ENCODE peak calls at places on chromosomes 4 and X, in six cellular contexts. C is cardiac muscle cell; Q is GM12878; Z is AG04450; B is CD4-positive, alpha-beta T cell; P is GM23248. R is an unnamed sample. For H3K27me3, the result is how much of the 10 kb centered on the place peaks cover.

GRCh38 chrX:66408507-66408906 is 230.4 kb downstream of the EDA2R start:
- DNase-seq in C (no peak), Q (peak), B (no peak), P (no peak), Z (no peak), R (no peak)

GRCh38 chr4:188107931-188108843 is 1.2 kb downstream of the TRIML2 start:
- DNase-seq in B (no peak), Z (no peak), P (peak), C (no peak), Q (no peak), R (no peak)

GRCh38 chrX:115268421-115268820 is 21.1 kb upstream of the LUZP4 start:
- DNase-seq in Q (no peak), B (no peak), C (peak), P (peak), Z (no peak), R (no peak)

GRCh38 chr4:148344382-148344781 is 97.8 kb downstream of the NR3C2 start:
- DNase-seq in Z (no peak), C (no peak), B (no peak), P (no peak), Q (no peak), R (no peak)

GRCh38 chrX:69082753-69083150 is 82.5 kb downstream of the PJA1 start:
- DNase-seq in B (no peak), P (no peak), Q (no peak), C (no peak), Z (no peak), R (no peak)

GRCh38 chrX:153845195-153845594 is 14.9 kb upstream of the PDZD4 start:
- DNase-seq in C (no peak), P (no peak), Q (no peak), B (no peak), Z (no peak), R (no peak)

GRCh38 chr4:80229128-80229527 is 31.8 kb downstream of the PRDM8 start:
- DNase-seq in Q (no peak), Z (no peak), P (no peak), C (no peak), B (no peak), R (no peak)

GRCh38 chr4:78940752-78941151 is 1.5 kb upstream of the PAQR3 start:
- DNase-seq in Q (no peak), C (no peak), P (no peak), Z (no peak), B (no peak), R (no peak)

GRCh38 chrX:120316587-120317283 is 5.5 kb upstream of the TMEM255A start:
- DNase-seq in P (peak), B (no peak), C (no peak), Z (no peak), Q (no peak), R (no peak)

GRCh38 chr4:101217353-101218031 is 129.8 kb downstream of the PPP3CA start:
- DNase-seq in P (peak), C (no peak), B (no peak), Z (no peak), Q (no peak), R (no peak)

GRCh38 chr4:165096776-165097175 is 15.9 kb downstream of the TMEM192 start:
- DNase-seq in Z (no peak), B (no peak), P (peak), C (peak), Q (no peak), R (no peak)

GRCh38 chr4:15805583-15806517 is 27.7 kb downstream of the CD38 start:
- DNase-seq in Z (peak), Q (peak), C (peak), B (no peak), P (peak), R (peak)

GRCh38 chr4:48178931-48179330 is 44.9 kb upstream of the TXK start:
- DNase-seq in P (no peak), Z (no peak), B (no peak), C (no peak), Q (no peak), R (no peak)

GRCh38 chr4:82247171-82247570 is 126.6 kb downstream of the HNRNPD start:
- DNase-seq in B (no peak), P (no peak), Q (no peak), C (no peak), Z (no peak), R (no peak)

GRCh38 chr4:128863314-128864075 is 54.0 kb downstream of the JADE1 start:
- DNase-seq in C (peak), Q (no peak), Z (peak), P (peak), B (peak), R (peak)

GRCh38 chr4:17580969-17581368 is 4.0 kb downstream of the LAP3 start:
- DNase-seq in Z (peak), C (peak), P (no peak), Q (no peak), B (no peak), R (no peak)

GRCh38 chr4:76430519-76431388 is 4.3 kb upstream of the SHROOM3 start:
- DNase-seq in C (peak), P (peak), Q (no peak), B (no peak), Z (peak), R (no peak)

GRCh38 chrX:2500681-2501151 is at the start of the genes DHRSX and ZBED1:
- DNase-seq in Q (no peak), Z (no peak), P (peak), B (peak), C (peak), R (no peak)

GRCh38 chr4:81454953-81455352 is 16.8 kb downstream of the RASGEF1B start:
- DNase-seq in Q (no peak), B (no peak), C (no peak), P (no peak), Z (no peak), R (no peak)

GRCh38 chrX:2642791-2643190 is 48.3 kb upstream of the CD99 start:
- DNase-seq in P (no peak), C (no peak), Z (no peak), B (no peak), Q (no peak), R (no peak)

GRCh38 chr4:173014113-173014558 is 154.5 kb upstream of the GALNT7 start:
- DNase-seq in C (peak), P (peak), B (no peak), Q (no peak), Z (no peak), R (no peak)

GRCh38 chrX:119189115-119189514 is 47.0 kb upstream of the PGRMC1 start:
- DNase-seq in C (no peak), B (no peak), Q (no peak), P (no peak), Z (no peak), R (no peak)

GRCh38 chr4:183078634-183079033 is 20.4 kb upstream of the WWC2 start:
- DNase-seq in B (no peak), Z (no peak), C (no peak), P (no peak), Q (no peak), R (no peak)

GRCh38 chr4:101914761-101915160 is 124.2 kb downstream of the BANK1 start:
- DNase-seq in Q (no peak), C (no peak), P (no peak), Z (no peak), B (no peak), R (no peak)

GRCh38 chr4:2413821-2414610 is 4.4 kb downstream of the ZFYVE28 start:
- DNase-seq in B (peak), Q (no peak), P (peak), Z (no peak), C (peak), R (no peak)

GRCh38 chrX:54208531-54208930 is 25.5 kb upstream of the FAM120C start:
- DNase-seq in B (no peak), Z (no peak), Q (no peak), P (peak), C (peak), R (no peak)

GRCh38 chrX:95248386-95248785 is 1436.3 kb upstream of the DIAPH2 start:
- DNase-seq in Z (no peak), C (no peak), P (no peak), Q (no peak), B (no peak), R (no peak)

GRCh38 chr4:109429545-109429944 is 4.1 kb upstream of the SEC24B start:
- DNase-seq in P (peak), C (peak), B (no peak), Z (no peak), Q (no peak), R (no peak)

GRCh38 chr4:26372525-26373172 is 51.8 kb downstream of the RBPJ start:
- DNase-seq in Z (peak), Q (peak), B (peak), P (peak), C (peak), R (peak)

GRCh38 chr4:8905773-8906667 is 34.4 kb upstream of the HMX1 start:
- DNase-seq in Z (no peak), B (no peak), P (no peak), Q (no peak), C (no peak), R (no peak)

GRCh38 chr4:146112389-146112788 is 63.1 kb upstream of the LSM6 start:
- DNase-seq in Q (no peak), C (no peak), Z (no peak), P (no peak), B (no peak), R (no peak)

GRCh38 chrX:20244936-20245335 is 21.8 kb downstream of the RPS6KA3 start:
- DNase-seq in P (peak), B (no peak), C (peak), Q (no peak), Z (no peak), R (no peak)

GRCh38 chr4:33649015-33649414 is 2595.3 kb downstream of the ARAP2 start:
- DNase-seq in Q (no peak), P (peak), B (no peak), C (peak), Z (no peak), R (no peak)

GRCh38 chrX:99719140-99719539 is 690.9 kb downstream of the PCDH19 start:
- DNase-seq in Q (no peak), P (no peak), B (no peak), C (no peak), Z (no peak), R (no peak)

GRCh38 chr4:19675172-19675811 is 576.4 kb upstream of the SLIT2 start:
- DNase-seq in Z (no peak), Q (no peak), P (peak), B (no peak), C (peak), R (no peak)

GRCh38 chrX:44765556-44765955 is 78.3 kb upstream of the DUSP21 start:
- DNase-seq in P (peak), C (no peak), B (no peak), Z (no peak), Q (no peak), R (no peak)

GRCh38 chrX:24435038-24435437 is 30.0 kb upstream of the PDK3 start:
- DNase-seq in Q (no peak), B (no peak), P (no peak), Z (no peak), C (no peak), R (no peak)

GRCh38 chr4:82739292-82740190 is 59.1 kb downstream of the SCD5 start:
- DNase-seq in Q (peak), Z (no peak), C (peak), B (peak), P (peak), R (peak)

GRCh38 chr4:151314509-151314908 is 10.9 kb downstream of the SH3D19 start:
- DNase-seq in B (no peak), P (no peak), Q (no peak), Z (no peak), C (no peak), R (no peak)
- H3K27ac ChIP-seq in B (no peak), P (no peak), Q (no peak), Z (no peak), C (peak), R (peak)

GRCh38 chrX:145818522-145819075 is 970 bp downstream of the SLITRK2 start:
- DNase-seq in P (no peak), C (no peak), B (no peak), Q (no peak), Z (no peak), R (no peak)
- H3K27me3 ChIP-seq in P (under half), C (half or more), B (under half), Q (under half), Z (under half), R (under half)

GRCh38 chr4:740656-741282 is 35.1 kb downstream of the PCGF3 start:
- DNase-seq in B (no peak), C (no peak), Z (peak), Q (no peak), P (peak), R (no peak)
- H3K27ac ChIP-seq in B (no peak), C (no peak), Z (peak), Q (no peak), P (no peak), R (no peak)

DNA sequence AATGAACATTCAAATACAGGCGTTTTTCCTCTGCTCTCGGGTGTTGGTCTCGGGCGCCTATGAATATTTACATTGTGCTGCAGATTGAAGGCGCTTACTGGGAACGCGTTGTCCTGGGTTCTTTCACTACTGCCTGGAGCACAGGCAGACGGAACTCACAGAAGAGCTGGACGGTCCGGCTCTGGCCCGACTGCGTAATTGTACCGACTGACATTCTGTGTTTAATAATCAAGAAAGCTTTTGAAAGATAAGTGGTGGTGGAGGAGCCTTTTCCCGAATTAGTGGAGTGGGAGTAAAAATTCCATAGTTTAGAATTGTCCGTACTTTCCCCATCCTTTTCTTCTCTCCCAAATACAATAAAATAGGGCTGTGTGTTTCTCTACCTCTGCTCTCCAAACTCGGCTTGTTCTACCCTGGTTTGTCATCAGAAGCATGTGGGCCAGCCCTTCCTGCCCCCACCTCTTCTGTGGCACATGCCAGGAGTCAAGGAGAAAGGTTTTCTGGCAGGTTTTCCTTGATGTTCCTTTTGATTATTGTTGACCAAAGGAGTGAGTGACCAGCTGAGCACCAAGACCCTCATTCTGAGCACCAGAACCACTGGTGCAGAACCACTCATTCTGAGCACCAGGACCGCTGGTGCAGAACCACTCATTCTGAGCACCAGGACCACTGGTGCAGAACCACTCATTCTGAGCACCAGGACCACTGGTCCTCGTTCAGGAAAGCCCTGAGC is 2.3 kb downstream of the FHDC1 start:
- DNase-seq in Q (no peak), Z (no peak), C (no peak), P (peak), B (no peak), R (no peak)
- H3K27me3 ChIP-seq in Q (under half), Z (half or more), C (half or more), P (under half), B (half or more), R (under half)

GRCh38 chrX:12237771-12238170 is 99.5 kb downstream of the FRMPD4 start:
- DNase-seq in Z (no peak), B (no peak), C (no peak), Q (no peak), P (no peak), R (no peak)
- H3K27ac ChIP-seq in Z (no peak), B (no peak), C (no peak), Q (no peak), P (no peak), R (no peak)

GRCh38 chr4:84481879-84482245 is 17.2 kb downstream of the NKX6-1 start:
- DNase-seq in B (no peak), Q (no peak), C (no peak), Z (no peak), P (no peak), R (no peak)
- H3K27me3 ChIP-seq in B (half or more), Q (under half), C (half or more), Z (half or more), P (half or more), R (under half)

GRCh38 chrX:73562458-73562857 is 539 bp upstream of the CHIC1 start:
- DNase-seq in P (no peak), Q (peak), C (peak), B (no peak), Z (no peak), R (no peak)
- H3K27ac ChIP-seq in P (peak), Q (peak), C (no peak), B (peak), Z (no peak), R (no peak)

DNA sequence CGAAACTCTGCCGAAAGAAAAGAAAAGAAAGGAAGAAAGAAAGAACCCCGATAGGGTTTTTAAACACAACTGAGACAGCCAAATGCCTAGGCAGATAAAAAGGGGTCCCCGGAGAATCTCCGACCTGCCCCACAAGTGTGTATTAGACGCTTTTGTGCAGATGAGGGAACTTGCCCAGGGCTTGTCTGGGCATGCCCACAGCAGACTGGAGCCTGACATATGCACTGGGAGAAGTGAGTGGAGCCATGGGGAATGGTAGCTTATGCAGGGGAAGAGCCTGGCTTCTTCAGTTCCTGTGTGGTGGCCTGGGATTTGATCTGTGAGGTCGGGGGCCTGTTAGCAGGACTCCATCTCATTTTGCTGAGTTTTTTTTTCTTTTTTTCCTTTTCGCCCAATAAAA is 199.0 kb downstream of the GPC3 start:
- DNase-seq in C (no peak), B (no peak), Z (no peak), P (no peak), Q (no peak), R (no peak)
- H3K27me3 ChIP-seq in C (under half), B (under half), Z (under half), P (under half), Q (under half), R (under half)

GRCh38 chr4:35494955-35495354 is 749.4 kb downstream of the ARAP2 start:
- DNase-seq in B (no peak), Z (no peak), C (no peak), Q (no peak), P (no peak), R (no peak)

GRCh38 chr4:35491093-35491492 is 753.2 kb downstream of the ARAP2 start:
- DNase-seq in C (no peak), P (no peak), B (no peak), Z (no peak), Q (no peak), R (no peak)

GRCh38 chr4:35493977-35494376 is 750.3 kb downstream of the ARAP2 start:
- DNase-seq in Q (no peak), P (no peak), B (no peak), Z (no peak), C (no peak), R (no peak)
- H3K27ac ChIP-seq in Q (no peak), P (no peak), B (no peak), Z (no peak), C (no peak), R (no peak)

R was measured in lung.